ENCODE peak calls at places on chromosomes 13 and 19, in eight cellular contexts. V is ovary, Y is Panc1, D is breast epithelium, E is thyroid gland, U is Peyer's patch, I is cardiac muscle cell, O is left ventricle myocardium inferior. T is an unnamed sample.

GRCh38 chr19:44694184-44694579 is 4.8 kb upstream of the CEACAM16 start:
- DNase-seq in V (no peak), Y (no peak), D (no peak), E (no peak), U (no peak), I (no peak), O (no peak), T (no peak)

GRCh38 chr13:56457535-56458200 is 683.0 kb upstream of the PRR20A start:
- DNase-seq in V (no peak), Y (no peak), D (no peak), E (no peak), U (no peak), I (no peak), O (no peak), T (no peak)

GRCh38 chr19:8238251-8238650 is 29.1 kb downstream of the CERS4 start:
- DNase-seq in V (no peak), Y (no peak), D (peak; percentile 47), E (no peak), U (no peak), I (peak; percentile 10), O (no peak), T (no peak)

GRCh38 chr13:74920945-74921725 is 560.8 kb downstream of the TBC1D4 start:
- DNase-seq in V (no peak), Y (no peak), D (no peak), E (no peak), U (no peak), I (no peak), O (no peak), T (no peak)

GRCh38 chr19:2332341-2333026 is 4.0 kb downstream of the SPPL2B start:
- DNase-seq in V (no peak), Y (no peak), D (no peak), E (no peak), U (peak; percentile 74), I (no peak), O (peak; percentile 38), T (no peak)

GRCh38 chr13:34360702-34361101 is 542.8 kb downstream of the RFC3 start:
- DNase-seq in V (no peak), Y (no peak), D (no peak), E (no peak), U (no peak), I (no peak), O (no peak), T (no peak)

GRCh38 chr19:40521276-40521675 is 54.5 kb downstream of the SPTBN4 start:
- DNase-seq in V (no peak), Y (no peak), D (no peak), E (no peak), U (no peak), I (no peak), O (no peak), T (no peak)

GRCh38 chr13:39415403-39415802 is 187.6 kb downstream of the LHFPL6 start:
- DNase-seq in V (peak; percentile 57), Y (no peak), D (peak; percentile 30), E (peak; percentile 24), U (no peak), I (peak; percentile 57), O (peak; percentile 56), T (peak; percentile 34)

GRCh38 chr19:3368441-3368795 is 2.0 kb downstream of the NFIC start:
- DNase-seq in V (peak; percentile 47), Y (no peak), D (no peak), E (no peak), U (no peak), I (no peak), O (no peak), T (no peak)

GRCh38 chr19:3370728-3371591 is 4.6 kb downstream of the NFIC start:
- DNase-seq in V (peak; percentile 42), Y (no peak), D (no peak), E (peak; percentile 46), U (no peak), I (no peak), O (no peak), T (no peak)

GRCh38 chr19:3368848-3369336 is 2.5 kb downstream of the NFIC start:
- DNase-seq in V (no peak), Y (no peak), D (no peak), E (no peak), U (no peak), I (no peak), O (no peak), T (no peak)

GRCh38 chr19:3370214-3370720 is 3.9 kb downstream of the NFIC start:
- DNase-seq in V (peak; percentile 75), Y (no peak), D (no peak), E (no peak), U (no peak), I (no peak), O (no peak), T (no peak)

DNA sequence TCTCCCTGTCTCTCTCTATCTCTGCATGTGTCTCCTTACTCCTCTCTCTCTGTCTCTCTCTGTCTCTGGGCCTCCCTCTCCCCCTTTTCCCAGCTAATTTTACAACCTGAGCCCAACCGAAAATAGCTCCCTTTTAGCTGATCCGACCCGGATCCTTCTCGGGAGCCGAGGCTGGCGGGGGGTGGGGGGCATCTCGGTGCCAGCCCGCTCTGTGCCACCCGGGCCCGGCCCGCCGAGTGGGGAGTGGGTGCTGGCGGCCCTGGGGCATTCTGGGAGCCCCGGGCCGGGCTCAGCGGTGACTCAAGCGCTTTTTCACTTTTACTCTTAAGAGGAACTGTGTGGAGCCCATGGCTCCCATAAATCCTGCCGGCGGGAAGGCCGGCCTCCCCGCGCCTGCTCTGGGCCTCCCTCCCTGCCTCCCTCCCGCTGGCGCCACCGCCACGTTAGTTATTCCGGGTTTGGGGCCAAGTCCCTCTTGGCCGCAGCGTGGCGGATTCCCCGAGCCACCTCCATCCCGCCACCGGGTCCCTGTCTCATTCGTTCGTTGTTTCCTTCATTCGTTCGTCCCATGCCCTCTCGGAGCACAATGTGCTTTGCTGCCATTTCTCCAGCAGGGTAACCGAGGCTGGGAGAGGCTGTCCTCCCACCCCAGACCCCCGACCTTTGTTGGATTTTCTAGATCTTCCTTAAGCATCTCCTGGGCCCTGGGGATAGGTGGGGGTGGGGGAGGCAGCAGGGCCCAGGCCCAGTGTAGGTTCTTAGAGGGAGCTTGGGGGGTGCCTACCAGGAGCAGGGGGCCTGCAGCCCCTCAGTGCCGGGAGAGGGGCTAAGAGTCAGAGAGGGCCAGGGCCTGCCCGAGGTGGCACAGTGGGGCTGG is 3.2 kb downstream of the NFIC start:
- DNase-seq in V (peak; percentile 71), Y (no peak), D (no peak), E (peak; percentile 80), U (no peak), I (no peak), O (peak; percentile 71), T (no peak)
- H3K4me1 ChIP-seq in V (peaks cover 26% of the 10 kb centered on the region), Y (peaks cover 55% of the 10 kb centered on the region), D (peaks cover 4% of the 10 kb centered on the region), E (peaks cover 57% of the 10 kb centered on the region), U (peaks cover 50% of the 10 kb centered on the region), I (peaks cover 29% of the 10 kb centered on the region), O (peaks cover 86% of the 10 kb centered on the region), T (peaks cover 21% of the 10 kb centered on the region)

DNA sequence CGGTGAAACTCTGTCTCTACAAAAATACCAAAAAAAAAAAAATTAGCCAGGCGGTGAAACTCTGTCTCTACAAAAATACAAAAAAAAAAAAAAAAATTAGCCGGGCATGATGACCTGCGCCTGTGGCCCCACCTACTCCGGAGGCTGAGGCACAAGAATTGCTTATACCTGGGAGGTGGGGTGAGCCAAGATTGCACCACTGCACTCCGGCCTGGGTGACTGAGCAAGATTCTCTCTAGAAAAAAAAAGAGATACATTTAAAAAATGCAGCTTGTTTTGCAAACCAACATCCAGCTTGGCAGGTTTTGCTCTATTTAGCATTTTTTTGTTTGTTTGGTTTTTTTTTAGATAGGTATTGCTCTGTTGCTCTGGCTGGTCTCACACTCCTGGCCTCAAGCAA is 6.7 kb upstream of the PGPEP1 start:
- DNase-seq in V (no peak), Y (no peak), D (no peak), E (peak; percentile 84), U (no peak), I (no peak), O (no peak), T (no peak)
- H3K27ac ChIP-seq in V (no peak overlapping the region), Y (no peak overlapping the region), D (no peak overlapping the region), E (peak overlapping the region; percentile 81), U (no peak overlapping the region), I (no peak overlapping the region), O (no peak overlapping the region), T (no peak overlapping the region)

DNA sequence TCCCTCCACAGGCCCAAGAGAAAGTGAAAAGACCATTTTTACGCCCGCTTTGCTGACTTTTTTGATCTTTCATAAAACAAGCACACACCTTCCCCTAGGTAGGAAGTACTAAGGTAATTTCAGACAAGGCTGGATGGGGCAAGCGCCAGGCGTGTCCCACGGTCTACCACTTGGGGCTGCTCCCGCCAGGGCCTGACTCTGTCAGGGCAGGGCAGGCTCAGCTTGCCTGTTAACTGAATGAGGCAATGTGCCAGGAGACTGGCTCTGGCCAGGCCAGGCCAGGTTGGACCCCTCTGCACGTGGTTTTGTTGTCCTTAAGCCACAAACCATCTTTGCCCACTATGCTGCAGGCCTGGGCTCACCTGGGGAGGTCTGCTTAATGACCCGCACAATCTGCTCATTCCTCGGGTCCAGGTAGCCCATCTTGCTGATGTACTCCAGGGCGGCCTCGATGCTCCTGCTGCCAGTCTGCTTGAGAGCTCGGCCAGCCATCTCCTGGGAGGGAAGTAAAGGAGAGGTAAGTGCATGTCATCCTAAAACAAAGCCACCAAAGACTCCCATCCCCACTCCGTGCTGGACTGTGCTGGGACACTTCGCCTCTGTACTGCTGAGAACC is 70.4 kb downstream of the LATS2 start:
- DNase-seq in V (no peak), Y (no peak), D (no peak), E (no peak), U (no peak), I (no peak), O (no peak), T (no peak)
- TF ChIP-seq CTCF in V (no peak), Y (no peak), D (no peak), E (no peak), U (no peak), I (no peak), O (no peak), T (no peak)

GRCh38 chr19:49488046-49488862 is 846 bp downstream of the RPL13A start:
- DNase-seq in V (no peak), Y (no peak), D (no peak), E (no peak), U (no peak), I (no peak), O (no peak), T (no peak)

GRCh38 chr19:49488863-49489537 is 1.6 kb downstream of the RPL13A start:
- DNase-seq in V (no peak), Y (no peak), D (no peak), E (no peak), U (no peak), I (no peak), O (no peak), T (no peak)

GRCh38 chr19:49486232-49486631 is 1.2 kb upstream of the RPL13A start:
- DNase-seq in V (no peak), Y (no peak), D (no peak), E (no peak), U (no peak), I (no peak), O (no peak), T (no peak)

GRCh38 chr19:49487277-49488045 is at the start of gene RPL13A:
- DNase-seq in V (peak; percentile 100), Y (peak; percentile 93), D (peak; percentile 100), E (peak; percentile 100), U (peak; percentile 100), I (peak; percentile 100), O (peak; percentile 99), T (peak; percentile 100)

GRCh38 chr19:49486710-49487276 is 615 bp upstream of the RPL13A start:
- DNase-seq in V (no peak), Y (no peak), D (no peak), E (no peak), U (no peak), I (no peak), O (no peak), T (no peak)
- H3K4me1 ChIP-seq in V (peaks cover 9% of the 10 kb centered on the region), Y (peaks cover 13% of the 10 kb centered on the region), D (no peaks in the 10 kb centered on the region), E (peaks cover 18% of the 10 kb centered on the region), U (peaks cover 26% of the 10 kb centered on the region), I (peaks cover 12% of the 10 kb centered on the region), O (peaks cover 39% of the 10 kb centered on the region), T (peaks cover 2% of the 10 kb centered on the region)